ENCODE peak calls at places on chromosomes 3 and 15, in seven cellular contexts. L is T-cell, N is ELF-1, R is pancreas, T is esophagus muscularis mucosa, X is bronchial epithelial cell, K is fibroblast of gingiva. V is an unnamed sample.

GRCh38 chr3:51961607-51962569 is 5.4 kb downstream of the PCBP4 start:
- DNase-seq in L (no peak), T (no peak), X (no peak), K (no peak), R (peak; percentile 28), N (no peak), V (no peak)

GRCh38 chr3:146817705-146818104 is 212.6 kb upstream of the PLSCR5 start:
- DNase-seq in T (no peak), R (no peak), K (peak; percentile 51), L (no peak), N (no peak), X (peak; percentile 2), V (no peak)

GRCh38 chr15:52193321-52193720 is 2.1 kb upstream of the GNB5 start:
- DNase-seq in T (no peak), R (no peak), X (no peak), L (no peak), K (no peak), N (no peak), V (peak; percentile 7)

GRCh38 chr3:177731644-177732268 is 534.5 kb upstream of the TBL1XR1 start:
- DNase-seq in L (no peak), K (peak; percentile 74), T (no peak), R (no peak), X (peak; percentile 44), N (no peak), V (no peak)

GRCh38 chr3:29373016-29373690 is 92.3 kb downstream of the RBMS3 start:
- DNase-seq in K (peak; percentile 10), R (no peak), N (no peak), T (no peak), L (no peak), X (no peak), V (no peak)

GRCh38 chr15:50128266-50128665 is 9.2 kb upstream of the ATP8B4 start:
- DNase-seq in X (no peak), T (no peak), K (no peak), N (no peak), L (no peak), R (no peak), V (no peak)

GRCh38 chr15:62802612-62803011 is 239.9 kb upstream of the TPM1 start:
- DNase-seq in N (no peak), T (no peak), K (no peak), X (no peak), L (no peak), R (no peak), V (no peak)

GRCh38 chr3:179071161-179071568 is 444 bp downstream of the ZMAT3 start:
- DNase-seq in K (no peak), T (no peak), N (no peak), X (peak; percentile 56), R (no peak), L (peak; percentile 54), V (no peak)

GRCh38 chr3:195753609-195754008 is 32.8 kb downstream of the MUC20 start:
- DNase-seq in N (no peak), L (no peak), R (no peak), X (no peak), T (no peak), K (no peak), V (no peak)

GRCh38 chr3:157493627-157494550 is 9.3 kb downstream of the VEPH1 start:
- DNase-seq in R (no peak), X (peak; percentile 55), T (no peak), K (peak; percentile 72), L (no peak), N (no peak), V (no peak)

GRCh38 chr3:123444023-123444422 is 4.9 kb downstream of the ADCY5 start:
- DNase-seq in X (no peak), L (no peak), K (no peak), T (no peak), R (no peak), N (no peak), V (no peak)

GRCh38 chr15:55739641-55740040 is 3.3 kb downstream of the PRTG start:
- DNase-seq in N (no peak), K (no peak), R (no peak), X (no peak), T (no peak), L (no peak), V (no peak)

GRCh38 chr15:75335705-75336355 is at the start of gene COMMD4:
- DNase-seq in T (peak; percentile 98), K (peak; percentile 96), X (peak; percentile 82), L (peak; percentile 42), R (peak; percentile 97), N (peak; percentile 96), V (peak; percentile 97)

GRCh38 chr3:161273589-161274218 is 52.6 kb downstream of the NMD3 start:
- DNase-seq in N (no peak), T (no peak), X (peak; percentile 29), L (peak; percentile 21), K (peak; percentile 10), R (no peak), V (no peak)

GRCh38 chr3:70774641-70775040 is 462.2 kb upstream of the MDFIC2 start:
- DNase-seq in N (no peak), K (no peak), T (no peak), L (no peak), X (peak; percentile 10), R (no peak), V (no peak)

GRCh38 chr3:167166594-167167253 is 213.4 kb downstream of the ZBBX start:
- DNase-seq in X (no peak), N (no peak), K (no peak), R (no peak), T (no peak), L (no peak), V (no peak)